ENCODE peak calls at places on chromosomes 2 and 18, in six cellular contexts. C, Y, P, V, I and T are unnamed samples.

GRCh38 chr2:226423498-226423960 is 376.1 kb downstream of the IRS1 start:
- DNase-seq in C (no peak), Y (no peak), P (no peak), V (peak), I (no peak), T (no peak)

GRCh38 chr2:24123212-24124002 is at the start of the genes FAM228B and PFN4:
- DNase-seq in C (peak), Y (peak), P (peak), V (peak), I (peak), T (no peak)

GRCh38 chr2:17300141-17300540 is 218.1 kb downstream of the RAD51AP2 start:
- DNase-seq in C (peak), Y (no peak), P (no peak), V (no peak), I (no peak), T (peak)

GRCh38 chr2:214103199-214104001 is 307.5 kb upstream of the VWC2L start:
- DNase-seq in C (no peak), Y (no peak), P (peak), V (no peak), I (no peak), T (no peak)

GRCh38 chr18:48544661-48545415 is 6.0 kb downstream of the CTIF start:
- DNase-seq in C (no peak), Y (no peak), P (no peak), V (no peak), I (no peak), T (no peak)

GRCh38 chr2:119137502-119137901 is 21.0 kb downstream of the C1QL2 start:
- DNase-seq in C (no peak), Y (no peak), P (no peak), V (no peak), I (no peak), T (no peak)

GRCh38 chr2:209988010-209988409 is 14.4 kb upstream of the RPE start:
- DNase-seq in C (no peak), Y (no peak), P (no peak), V (no peak), I (no peak), T (no peak)

GRCh38 chr2:63440612-63441011 is 147.7 kb downstream of the WDPCP start:
- DNase-seq in C (peak), Y (no peak), P (no peak), V (no peak), I (no peak), T (no peak)

GRCh38 chr18:9597609-9598008 is 16.8 kb downstream of the PPP4R1 start:
- DNase-seq in C (no peak), Y (no peak), P (no peak), V (no peak), I (no peak), T (no peak)

GRCh38 chr2:128442891-128443302 is 124.2 kb upstream of the HS6ST1 start:
- DNase-seq in C (peak), Y (peak), P (peak), V (no peak), I (no peak), T (no peak)

GRCh38 chr2:165667375-165667774 is 126.7 kb downstream of the GALNT3 start:
- DNase-seq in C (no peak), Y (no peak), P (no peak), V (no peak), I (no peak), T (no peak)

GRCh38 chr18:47756364-47757016 is 174.0 kb downstream of the SMAD2 start:
- DNase-seq in C (peak), Y (peak), P (peak), V (peak), I (peak), T (no peak)

GRCh38 chr2:233002829-233003657 is 10.0 kb downstream of the NGEF start:
- DNase-seq in C (no peak), Y (no peak), P (no peak), V (no peak), I (no peak), T (no peak)

GRCh38 chr2:27897755-27898154 is 7.2 kb downstream of the BABAM2 start:
- DNase-seq in C (no peak), Y (no peak), P (no peak), V (no peak), I (no peak), T (no peak)

GRCh38 chr2:154952346-154953010 is 254.0 kb downstream of the KCNJ3 start:
- DNase-seq in C (no peak), Y (no peak), P (no peak), V (no peak), I (no peak), T (no peak)

GRCh38 chr2:33220533-33220932 is 255.9 kb upstream of the RASGRP3 start:
- DNase-seq in C (peak), Y (no peak), P (no peak), V (no peak), I (no peak), T (no peak)

GRCh38 chr2:126797622-126798275 is 100.9 kb upstream of the TEX51 start:
- DNase-seq in C (no peak), Y (no peak), P (peak), V (no peak), I (no peak), T (no peak)

GRCh38 chr2:96344011-96344410 is 8.4 kb downstream of the NCAPH start:
- DNase-seq in C (no peak), Y (no peak), P (no peak), V (no peak), I (no peak), T (peak)

GRCh38 chr2:231743376-231744116 is 35.2 kb downstream of the PTMA start:
- DNase-seq in C (no peak), Y (no peak), P (no peak), V (no peak), I (no peak), T (no peak)

GRCh38 chr2:207229161-207229560 is 63.4 kb upstream of the KLF7 start:
- DNase-seq in C (peak), Y (no peak), P (no peak), V (no peak), I (no peak), T (no peak)

GRCh38 chr2:237474931-237475703 is 11.9 kb upstream of the MLPH start:
- DNase-seq in C (peak), Y (peak), P (peak), V (peak), I (peak), T (no peak)

GRCh38 chr18:23406271-23406787 is 46.8 kb upstream of the RIOK3 start:
- DNase-seq in C (peak), Y (no peak), P (no peak), V (no peak), I (no peak), T (no peak)

GRCh38 chr18:74450626-74451025 is 6.5 kb downstream of the DIPK1C start:
- DNase-seq in C (no peak), Y (no peak), P (no peak), V (no peak), I (no peak), T (no peak)

GRCh38 chr2:50556934-50557575 is 474.9 kb downstream of the NRXN1 start:
- DNase-seq in C (peak), Y (no peak), P (no peak), V (no peak), I (no peak), T (peak)

GRCh38 chr18:10032331-10032979 is 118.6 kb downstream of the VAPA start:
- DNase-seq in C (no peak), Y (no peak), P (no peak), V (no peak), I (no peak), T (no peak)

GRCh38 chr2:85705680-85706039 is 11.5 kb downstream of the GNLY start:
- DNase-seq in C (peak), Y (no peak), P (no peak), V (peak), I (no peak), T (peak)

GRCh38 chr2:239943991-239944441 is 81.1 kb downstream of the NDUFA10 start:
- DNase-seq in C (no peak), Y (peak), P (no peak), V (no peak), I (peak), T (no peak)

GRCh38 chr2:237432484-237433092 is 18.6 kb upstream of the COL6A3 start:
- DNase-seq in C (peak), Y (peak), P (no peak), V (no peak), I (peak), T (no peak)

GRCh38 chr2:216379955-216380354 is 7.7 kb upstream of the MARCHF4 start:
- DNase-seq in C (no peak), Y (no peak), P (no peak), V (no peak), I (no peak), T (no peak)

GRCh38 chr2:27032495-27033252 is at the start of gene TMEM214:
- DNase-seq in C (peak), Y (peak), P (peak), V (peak), I (peak), T (peak)

GRCh38 chr18:48546411-48546810 is 7.6 kb downstream of the CTIF start:
- DNase-seq in C (peak), Y (no peak), P (no peak), V (no peak), I (no peak), T (no peak)

GRCh38 chr18:47832348-47832747 is 98.1 kb downstream of the SMAD2 start:
- DNase-seq in C (peak), Y (no peak), P (no peak), V (no peak), I (no peak), T (no peak)

GRCh38 chr2:85273732-85274731 is 53.8 kb downstream of the TGOLN2 start:
- DNase-seq in C (peak), Y (no peak), P (no peak), V (no peak), I (no peak), T (peak)

GRCh38 chr2:85179541-85179940 is 46.3 kb downstream of the TCF7L1 start:
- DNase-seq in C (no peak), Y (no peak), P (no peak), V (no peak), I (no peak), T (no peak)

GRCh38 chr18:63974991-63975390 is 5.1 kb downstream of the SERPINB8 start:
- DNase-seq in C (peak), Y (no peak), P (peak), V (peak), I (no peak), T (no peak)
- TF ChIP-seq CTCF in C (peak), Y (no peak), P (peak), V (peak), I (peak), T (peak)

GRCh38 chr2:98771771-98772521 is 41.0 kb upstream of the MGAT4A start:
- DNase-seq in C (peak), Y (no peak), P (no peak), V (peak), I (no peak), T (peak)

GRCh38 chr2:98772531-98772930 is 41.6 kb upstream of the MGAT4A start:
- DNase-seq in C (peak), Y (no peak), P (no peak), V (peak), I (no peak), T (peak)

GRCh38 chr2:98773169-98773568 is 42.2 kb upstream of the MGAT4A start:
- DNase-seq in C (no peak), Y (no peak), P (no peak), V (no peak), I (no peak), T (no peak)

GRCh38 chr2:98769784-98770183 is 38.9 kb upstream of the MGAT4A start:
- DNase-seq in C (no peak), Y (no peak), P (no peak), V (no peak), I (no peak), T (no peak)

DNA sequence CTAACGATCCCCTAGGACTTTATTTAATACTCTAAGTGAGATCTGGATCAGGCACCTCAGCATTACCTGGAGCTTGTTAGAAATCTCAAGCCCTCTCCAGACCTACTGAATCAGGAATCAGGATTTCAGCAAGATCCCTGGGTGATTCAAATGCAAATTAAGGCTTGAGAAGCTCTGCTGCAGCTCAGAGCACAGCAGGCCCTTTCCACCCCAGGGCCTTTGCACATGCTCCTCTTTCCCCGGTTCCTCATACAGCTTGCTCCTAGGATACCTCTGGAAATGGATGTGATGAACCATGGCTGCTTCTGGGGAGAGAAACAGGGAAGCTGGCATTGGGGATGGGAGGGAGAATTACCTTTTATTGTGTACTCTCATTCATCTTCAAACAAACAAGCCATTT is 40.3 kb upstream of the MGAT4A start:
- DNase-seq in C (no peak), Y (no peak), P (no peak), V (no peak), I (no peak), T (no peak)
- H3K4me3 ChIP-seq in C (no peak), Y (no peak), P (no peak), V (peak), I (no peak), T (no peak)

DNA sequence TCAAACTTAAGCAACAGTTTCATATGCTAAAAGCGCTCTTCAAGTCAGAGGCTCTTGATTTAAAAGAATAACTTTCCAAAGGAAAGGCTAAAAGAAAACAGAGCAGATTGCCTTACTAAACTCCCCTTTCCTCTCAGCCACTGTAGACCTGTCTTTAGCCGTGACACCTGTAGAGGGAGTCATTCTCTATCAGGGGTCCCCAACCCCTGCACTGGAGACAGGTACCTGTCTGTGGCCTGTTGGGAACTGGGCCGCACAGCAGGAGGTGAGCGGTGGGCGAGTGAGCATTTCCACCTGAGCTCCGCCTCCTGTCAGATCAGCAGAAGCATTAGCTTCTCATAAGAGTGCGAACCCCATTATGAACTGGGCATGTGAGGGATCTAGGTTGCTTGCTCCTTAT is 9.6 kb downstream of the SLC14A1 start:
- DNase-seq in C (no peak), Y (no peak), P (no peak), V (no peak), I (no peak), T (no peak)
- TF ChIP-seq CTCF in C (no peak), Y (no peak), P (no peak), V (no peak), I (no peak), T (no peak)

GRCh38 chr18:78813156-78813555 is 166.5 kb upstream of the SALL3 start:
- DNase-seq in C (no peak), Y (peak), P (no peak), V (no peak), I (no peak), T (no peak)

GRCh38 chr18:78816114-78816513 is 163.5 kb upstream of the SALL3 start:
- DNase-seq in C (no peak), Y (peak), P (no peak), V (no peak), I (no peak), T (no peak)

GRCh38 chr18:78813898-78814297 is 165.7 kb upstream of the SALL3 start:
- DNase-seq in C (no peak), Y (no peak), P (no peak), V (no peak), I (no peak), T (no peak)

GRCh38 chr18:78814766-78815165 is 164.9 kb upstream of the SALL3 start:
- DNase-seq in C (no peak), Y (no peak), P (peak), V (no peak), I (no peak), T (no peak)

DNA sequence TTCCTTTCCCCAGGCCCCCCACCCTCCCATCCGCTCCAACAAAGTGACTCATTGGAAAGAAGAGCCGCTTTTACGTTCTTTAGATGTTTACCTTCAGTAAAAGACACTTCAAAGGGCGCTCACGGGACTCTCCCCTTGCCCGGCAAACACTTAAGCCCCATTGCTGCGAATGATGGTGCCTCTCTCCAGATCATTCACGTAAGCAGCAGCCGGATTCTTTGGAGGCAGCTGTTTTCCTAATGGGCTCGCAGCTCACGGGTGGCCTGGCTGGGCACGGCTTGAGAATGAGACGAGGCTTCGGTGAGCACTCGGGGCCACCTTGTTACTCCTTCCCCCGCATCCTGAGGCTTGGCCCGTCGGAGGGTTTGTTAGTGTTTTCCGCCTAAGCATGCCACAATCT is 165.3 kb upstream of the SALL3 start:
- DNase-seq in C (no peak), Y (peak), P (no peak), V (no peak), I (no peak), T (no peak)
- H3K4me3 ChIP-seq in C (no peak), Y (no peak), P (no peak), V (no peak), I (no peak), T (no peak)

GRCh38 chr2:12120281-12121150 is 374.1 kb downstream of the LPIN1 start:
- DNase-seq in C (peak), Y (no peak), P (no peak), V (no peak), I (no peak), T (peak)
- TF ChIP-seq CTCF in C (no peak), Y (no peak), P (no peak), V (no peak), I (no peak), T (no peak)

DNA sequence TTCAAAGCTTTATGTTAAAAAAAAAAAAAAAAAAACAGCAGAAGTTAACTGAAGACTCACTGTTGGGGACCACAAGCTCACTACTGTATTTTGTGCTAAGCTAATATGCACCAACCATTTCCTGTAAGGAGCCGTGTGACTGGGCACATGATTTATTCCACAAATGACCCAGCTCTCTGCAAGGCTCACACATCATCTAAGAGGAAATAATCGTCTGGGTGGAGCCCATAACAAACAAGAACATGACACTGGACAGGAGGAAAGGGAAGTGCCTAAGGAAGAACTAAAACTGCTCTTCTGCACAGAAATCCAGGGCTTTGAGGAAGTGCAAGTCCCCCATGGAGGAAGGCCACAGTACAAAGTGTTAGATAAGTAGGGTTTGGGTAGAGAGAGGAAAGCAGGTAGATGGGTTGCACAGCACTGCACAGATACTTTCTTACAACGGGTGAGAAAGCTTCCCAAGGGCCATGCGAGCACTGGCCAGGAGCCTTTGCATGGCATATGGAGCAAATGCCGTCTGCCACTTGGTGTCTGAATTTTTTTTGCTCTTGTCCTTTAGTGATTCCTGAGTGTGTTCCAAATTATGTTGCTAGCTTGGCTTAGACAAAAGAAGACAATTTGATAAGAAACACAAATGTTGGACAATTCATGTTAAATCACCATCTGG is 24.5 kb downstream of the NFE2L2 start:
- DNase-seq in C (peak), Y (no peak), P (peak), V (peak), I (no peak), T (no peak)
- H3K4me3 ChIP-seq in C (no peak), Y (no peak), P (no peak), V (no peak), I (no peak), T (no peak)

DNA sequence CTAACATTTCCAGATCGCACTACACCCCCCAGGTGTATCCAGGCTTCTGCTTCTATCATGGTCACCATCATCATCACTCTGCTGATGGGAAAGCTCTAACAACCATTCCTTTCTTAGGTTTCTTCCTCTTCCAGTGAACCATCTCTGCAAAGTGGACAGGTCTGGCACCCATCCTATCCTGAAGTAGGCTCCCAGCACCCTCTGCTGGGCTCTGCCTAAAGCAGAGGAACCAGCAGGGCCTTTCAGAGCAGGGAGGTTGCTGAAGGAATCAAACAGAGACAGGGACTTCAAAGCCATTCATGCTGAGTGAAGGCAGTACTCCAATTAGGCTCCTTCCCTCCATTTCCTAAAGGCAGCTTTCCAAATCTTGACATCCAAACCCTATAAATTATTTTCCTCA is 27.2 kb upstream of the SATB2 start:
- DNase-seq in C (no peak), Y (no peak), P (peak), V (no peak), I (no peak), T (no peak)
- TF ChIP-seq CTCF in C (peak), Y (no peak), P (peak), V (no peak), I (no peak), T (peak)

DNA sequence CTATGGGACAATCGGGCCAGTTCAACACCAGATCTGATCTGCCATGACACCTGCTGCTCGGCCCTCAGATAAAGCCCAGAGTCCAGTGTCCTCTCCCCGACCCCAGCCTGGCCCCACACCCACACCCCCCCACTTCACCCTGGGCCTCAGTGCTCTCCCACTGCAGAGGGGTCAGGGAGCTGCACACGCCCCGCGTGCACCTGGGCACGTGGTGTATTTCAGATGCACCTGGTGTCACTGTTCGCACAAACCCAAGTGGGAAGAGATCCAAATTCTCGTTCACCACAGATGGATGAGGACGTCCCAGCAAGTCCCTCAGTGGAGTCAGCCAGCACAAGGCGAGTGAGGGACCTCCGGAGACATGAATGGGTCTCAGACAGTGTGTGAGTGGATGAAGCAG is 161.3 kb downstream of the RTP5 start:
- DNase-seq in C (no peak), Y (no peak), P (peak), V (no peak), I (no peak), T (no peak)
- H3K4me3 ChIP-seq in C (no peak), Y (no peak), P (no peak), V (no peak), I (no peak), T (no peak)